ENCODE peak calls at places on chromosome 9, in five cellular contexts. M, A, I, S and J are unnamed samples.

GRCh38 chr9:76365028-76365427 is 29.2 kb downstream of the RFK start:
- DNase-seq in I (no peak), M (peak), S (peak), A (no peak), J (no peak)

GRCh38 chr9:136328011-136328621 is 777 bp downstream of the GPSM1 start:
- DNase-seq in A (peak), I (peak), S (no peak), M (no peak), J (no peak)

GRCh38 chr9:127562841-127563523 is 49.1 kb upstream of the STXBP1 start:
- DNase-seq in S (peak), I (no peak), M (peak), A (no peak), J (no peak)

GRCh38 chr9:660227-660626 is 181.3 kb upstream of the DMRT1 start:
- DNase-seq in S (no peak), I (no peak), M (no peak), A (no peak), J (no peak)

GRCh38 chr9:108014353-108014752 is 524.8 kb upstream of the KLF4 start:
- DNase-seq in S (no peak), M (no peak), A (no peak), I (no peak), J (no peak)

GRCh38 chr9:97072285-97072770 is 33.4 kb upstream of the CTSV start:
- DNase-seq in S (no peak), A (no peak), I (no peak), M (no peak), J (no peak)

GRCh38 chr9:79895232-79895631 is 323.5 kb downstream of the TLE4 start:
- DNase-seq in I (no peak), A (no peak), S (no peak), M (no peak), J (no peak)

GRCh38 chr9:112065781-112066606 is 109.1 kb downstream of the SUSD1 start:
- DNase-seq in M (no peak), A (no peak), I (peak), S (peak), J (peak)

GRCh38 chr9:9229269-9229668 is 1383.5 kb downstream of the PTPRD start:
- DNase-seq in A (no peak), M (no peak), I (no peak), S (no peak), J (no peak)

GRCh38 chr9:22154064-22154463 is 145.0 kb upstream of the CDKN2B start:
- DNase-seq in M (no peak), A (no peak), I (no peak), S (no peak), J (no peak)

GRCh38 chr9:105359899-105360298 is 87.9 kb upstream of the FSD1L start:
- DNase-seq in I (no peak), M (no peak), A (no peak), S (no peak), J (no peak)

GRCh38 chr9:30944233-30944585 is 1440.2 kb upstream of the ACO1 start:
- DNase-seq in M (no peak), A (no peak), S (no peak), I (no peak), J (peak)

GRCh38 chr9:129222691-129223218 is 44.7 kb upstream of the IER5L start:
- DNase-seq in M (no peak), I (no peak), A (no peak), S (no peak), J (peak)

GRCh38 chr9:134964271-134964670 is 46.6 kb upstream of the FCN1 start:
- DNase-seq in A (no peak), M (no peak), I (no peak), S (no peak), J (no peak)

GRCh38 chr9:137030528-137030927 is 1.4 kb downstream of the FUT7 start:
- DNase-seq in M (no peak), A (no peak), S (no peak), I (no peak), J (no peak)

GRCh38 chr9:93456022-93456421 is 2.6 kb upstream of the FAM120AOS start:
- DNase-seq in M (no peak), A (no peak), S (no peak), I (no peak), J (no peak)

GRCh38 chr9:7935666-7936065 is 136.1 kb upstream of the DMAC1 start:
- DNase-seq in M (no peak), A (no peak), I (no peak), S (no peak), J (no peak)

GRCh38 chr9:82209797-82210470 is 221.4 kb downstream of the SPATA31D1 start:
- DNase-seq in M (no peak), S (no peak), I (no peak), A (no peak), J (no peak)

GRCh38 chr9:88011005-88011766 is 36.9 kb upstream of the CDK20 start:
- DNase-seq in S (no peak), A (no peak), I (peak), M (peak), J (no peak)